ENCODE peak calls at places on chromosomes 11 and 22, in five cellular contexts. F, G, L, H and J are unnamed samples.

GRCh38 chr11:26522912-26523610 is 49.0 kb downstream of the MUC15 start:
- DNase-seq in F (peak), G (peak), L (peak), H (no peak), J (peak)

GRCh38 chr22:50308597-50308935 is 1.1 kb upstream of the PLXNB2 start:
- DNase-seq in F (peak), G (peak), L (no peak), H (no peak), J (no peak)

GRCh38 chr22:46827072-46827780 is 64.8 kb downstream of the TBC1D22A start:
- DNase-seq in F (peak), G (no peak), L (no peak), H (peak), J (no peak)

GRCh38 chr11:80350541-80350940 is 909.7 kb upstream of the TENM4 start:
- DNase-seq in F (no peak), G (no peak), L (no peak), H (no peak), J (no peak)

GRCh38 chr11:5235364-5236095 is 1.2 kb upstream of the HBD start:
- DNase-seq in F (no peak), G (no peak), L (no peak), H (no peak), J (no peak)

GRCh38 chr11:61671527-61671926 is 8.7 kb upstream of the DAGLA start:
- DNase-seq in F (peak), G (no peak), L (peak), H (no peak), J (peak)

GRCh38 chr11:45751430-45751829 is 53.5 kb upstream of the SLC35C1 start:
- DNase-seq in F (no peak), G (no peak), L (no peak), H (no peak), J (no peak)

GRCh38 chr22:39715778-39716495 is 145.4 kb downstream of the CACNA1I start:
- DNase-seq in F (no peak), G (no peak), L (no peak), H (no peak), J (no peak)

GRCh38 chr11:8807544-8808225 is 103.3 kb upstream of the AKIP1 start:
- DNase-seq in F (peak), G (peak), L (no peak), H (no peak), J (peak)

GRCh38 chr11:9263840-9264380 is 1.2 kb downstream of the DENND5A start:
- DNase-seq in F (no peak), G (peak), L (peak), H (no peak), J (peak)

GRCh38 chr11:2419638-2420501 is 19.3 kb downstream of the TSSC4 start:
- DNase-seq in F (peak), G (peak), L (peak), H (peak), J (peak)

GRCh38 chr11:36508743-36509142 is 1.3 kb downstream of the TRAF6 start:
- DNase-seq in F (no peak), G (peak), L (no peak), H (peak), J (no peak)

GRCh38 chr11:8025816-8026215 is 38.7 kb downstream of the EIF3F start:
- DNase-seq in F (no peak), G (peak), L (no peak), H (no peak), J (peak)

GRCh38 chr22:37176464-37177061 is 11.5 kb downstream of the C1QTNF6 start:
- DNase-seq in F (peak), G (peak), L (no peak), H (peak), J (peak)

GRCh38 chr11:109033627-109034340 is 368.9 kb downstream of the DDX10 start:
- DNase-seq in F (no peak), G (peak), L (no peak), H (peak), J (peak)

GRCh38 chr11:76670475-76671235 is at the start of gene LRRC32:
- DNase-seq in F (peak), G (no peak), L (peak), H (peak), J (peak)

GRCh38 chr11:72856551-72857342 is 42.5 kb downstream of the ATG16L2 start:
- DNase-seq in F (no peak), G (no peak), L (no peak), H (peak), J (no peak)

GRCh38 chr11:68146010-68146540 is 24.9 kb upstream of the CHKA start:
- DNase-seq in F (no peak), G (no peak), L (no peak), H (peak), J (no peak)

GRCh38 chr11:60951611-60951908 is 416 bp downstream of the SLC15A3 start:
- DNase-seq in F (no peak), G (no peak), L (no peak), H (no peak), J (no peak)

GRCh38 chr22:40156001-40156516 is 21.7 kb upstream of the TNRC6B start:
- DNase-seq in F (no peak), G (peak), L (no peak), H (no peak), J (peak)

GRCh38 chr11:124072147-124072546 is 31.0 kb upstream of the OR10G7 start:
- DNase-seq in F (no peak), G (no peak), L (no peak), H (no peak), J (no peak)

GRCh38 chr11:61972796-61973602 is 5.6 kb upstream of the FTH1 start:
- DNase-seq in F (no peak), G (peak), L (no peak), H (no peak), J (peak)